ENCODE peak calls at places on chromosome 1, in six cellular contexts. M is Karpas-422, K is heart left ventricle, N is PC-9, Z is colonic mucosa, C is neuronal stem cell. P is an unnamed sample.

GRCh38 chr1:37047487-37047886 is 13.2 kb upstream of the GRIK3 start:
- DNase-seq in M (no peak), K (no peak), N (no peak), Z (no peak), C (no peak), P (no peak)

GRCh38 chr1:102790997-102791396 is 317.3 kb downstream of the COL11A1 start:
- DNase-seq in M (no peak), K (no peak), N (no peak), Z (no peak), C (no peak), P (no peak)

GRCh38 chr1:180365039-180365438 is 135.0 kb downstream of the LHX4 start:
- DNase-seq in M (peak; percentile 77), K (no peak), N (no peak), Z (no peak), C (peak; percentile 6), P (no peak)

GRCh38 chr1:119968068-119968492 is 71.8 kb upstream of the ADAM30 start:
- DNase-seq in M (peak; percentile 89), K (peak; percentile 52), N (peak; percentile 59), Z (peak; percentile 84), C (peak; percentile 42), P (peak; percentile 80)

GRCh38 chr1:153395776-153396175 is 4.9 kb upstream of the S100A8 start:
- DNase-seq in M (no peak), K (no peak), N (no peak), Z (peak; percentile 12), C (no peak), P (no peak)

GRCh38 chr1:194870860-194871259 is 1684.4 kb upstream of the B3GALT2 start:
- DNase-seq in M (no peak), K (no peak), N (no peak), Z (no peak), C (no peak), P (no peak)

GRCh38 chr1:170634819-170635410 is 29.0 kb upstream of the PRRX1 start:
- DNase-seq in M (no peak), K (no peak), N (no peak), Z (no peak), C (no peak), P (no peak)

GRCh38 chr1:25694591-25695007 is 78.0 kb downstream of the MAN1C1 start:
- DNase-seq in M (no peak), K (no peak), N (no peak), Z (no peak), C (no peak), P (no peak)

GRCh38 chr1:46275030-46275337 is 27.4 kb downstream of the RAD54L start:
- DNase-seq in M (no peak), K (no peak), N (no peak), Z (no peak), C (no peak), P (no peak)

DNA sequence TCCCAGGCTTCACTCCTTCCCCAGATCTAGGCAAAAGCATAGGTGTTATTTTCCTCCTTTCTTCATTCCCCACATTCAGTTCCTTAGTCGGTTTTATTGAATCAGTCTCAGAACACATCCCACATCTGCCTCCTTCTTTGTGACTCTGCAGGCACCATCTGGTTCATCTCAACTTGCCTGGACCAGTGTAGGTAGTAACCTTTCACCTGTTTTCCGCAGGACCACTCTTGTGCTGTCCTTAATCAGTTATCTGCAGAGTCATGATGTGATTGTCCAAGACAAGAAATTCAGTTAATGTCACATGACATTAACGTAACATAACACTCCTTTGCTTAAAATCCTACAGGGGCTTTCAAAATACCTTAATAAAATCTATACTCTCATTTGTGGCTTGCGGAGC is 174.6 kb downstream of the CHRM3 start:
- DNase-seq in M (no peak), K (no peak), N (no peak), Z (no peak), C (no peak), P (no peak)
- H3K27ac ChIP-seq in M (no peak overlapping the region), K (no peak overlapping the region), N (no peak overlapping the region), Z (no peak overlapping the region), C (no peak overlapping the region), P (no peak overlapping the region)

GRCh38 chr1:29179641-29180184 is 2.0 kb downstream of the SRSF4 start:
- DNase-seq in M (no peak), K (no peak), N (no peak), Z (no peak), C (no peak), P (no peak)
- H3K4me1 ChIP-seq in M (peaks cover 31% of the 10 kb centered on the region), K (peaks cover 57% of the 10 kb centered on the region), N (peaks cover 24% of the 10 kb centered on the region), Z (peaks cover 19% of the 10 kb centered on the region), C (no peaks in the 10 kb centered on the region), P (peaks cover 28% of the 10 kb centered on the region)

DNA sequence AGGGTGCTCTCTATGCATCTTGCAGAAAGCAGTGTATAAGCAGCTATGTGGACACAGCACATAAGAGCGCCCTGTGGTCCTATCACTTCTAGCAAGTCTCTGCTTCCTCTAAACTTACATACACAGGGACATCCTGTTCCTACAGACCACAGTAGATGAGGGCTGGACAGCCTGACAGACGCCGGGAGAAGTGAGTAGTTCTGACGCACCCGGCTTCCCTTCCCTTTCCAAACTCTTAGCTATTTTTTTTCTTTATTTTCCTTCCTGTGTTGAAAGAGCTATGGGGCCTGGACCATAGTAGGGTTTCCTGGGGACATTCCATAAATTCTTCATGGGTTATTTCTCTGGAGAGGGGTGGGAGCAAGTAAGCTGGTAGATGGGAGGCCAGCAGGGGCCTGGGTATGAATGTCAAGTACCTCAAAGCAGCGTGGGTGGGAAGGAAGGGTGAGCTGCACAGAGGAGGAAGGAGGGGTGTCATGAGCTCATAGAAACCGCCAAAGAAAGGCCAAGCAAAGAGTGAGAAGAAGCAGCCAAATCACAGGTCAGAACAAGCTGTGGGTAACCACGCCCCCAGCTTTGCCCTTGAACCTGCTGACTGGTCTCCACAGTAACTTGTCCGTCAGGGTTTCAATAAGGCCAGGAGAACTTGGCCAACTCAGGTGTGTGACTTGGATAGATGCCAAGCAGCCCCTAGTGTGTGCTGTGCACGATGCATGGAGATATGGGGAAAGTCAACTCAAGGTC is 36.6 kb downstream of the PLXNA2 start:
- DNase-seq in M (no peak), K (peak; percentile 66), N (peak; percentile 53), Z (no peak), C (no peak), P (no peak)
- H3K27ac ChIP-seq in M (no peak overlapping the region), K (peak overlapping the region; percentile 76), N (peak overlapping the region; percentile 20), Z (no peak overlapping the region), C (no peak overlapping the region), P (peak overlapping the region; percentile 84)

GRCh38 chr1:2408859-2409276 is 3.5 kb downstream of the PEX10 start:
- DNase-seq in M (no peak), K (peak; percentile 61), N (no peak), Z (no peak), C (no peak), P (no peak)

GRCh38 chr1:2407166-2407990 is 5.0 kb downstream of the PEX10 start:
- DNase-seq in M (no peak), K (no peak), N (no peak), Z (no peak), C (no peak), P (no peak)

GRCh38 chr1:2408456-2408855 is 3.9 kb downstream of the PEX10 start:
- DNase-seq in M (no peak), K (no peak), N (no peak), Z (no peak), C (no peak), P (no peak)

GRCh38 chr1:2406451-2407041 is 5.8 kb downstream of the PEX10 start:
- DNase-seq in M (no peak), K (no peak), N (no peak), Z (no peak), C (no peak), P (no peak)

DNA sequence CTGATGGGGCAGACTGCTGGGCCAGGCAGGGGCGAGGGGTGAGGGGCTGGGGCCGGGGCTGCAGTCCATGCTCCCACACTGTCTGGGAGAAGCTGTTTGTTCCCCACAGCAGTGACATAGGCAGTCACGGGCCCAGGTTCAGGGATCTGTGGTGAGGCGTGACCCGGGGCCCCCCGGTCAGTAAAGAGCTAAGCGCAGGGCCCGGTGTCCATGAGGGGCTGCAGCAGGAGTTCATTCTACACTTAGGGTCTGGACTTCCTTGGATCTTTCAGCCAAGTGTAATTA is 4.4 kb downstream of the PEX10 start:
- DNase-seq in M (no peak), K (no peak), N (no peak), Z (no peak), C (no peak), P (no peak)
- H3K4me1 ChIP-seq in M (peaks cover 10% of the 10 kb centered on the region), K (peaks cover 8% of the 10 kb centered on the region), N (no peaks in the 10 kb centered on the region), Z (no peaks in the 10 kb centered on the region), C (peaks cover 4% of the 10 kb centered on the region), P (peaks cover 7% of the 10 kb centered on the region)

GRCh38 chr1:6316240-6317100 is 55.6 kb upstream of the GPR153 start:
- DNase-seq in M (no peak), K (no peak), N (no peak), Z (no peak), C (no peak), P (no peak)
- H3K27ac ChIP-seq in M (no peak overlapping the region), K (no peak overlapping the region), N (peak overlapping the region; percentile 58), Z (no peak overlapping the region), C (no peak overlapping the region), P (no peak overlapping the region)

GRCh38 chr1:203150511-203151297 is 23.2 kb downstream of the ADORA1 start:
- DNase-seq in M (no peak), K (peak; percentile 12), N (no peak), Z (no peak), C (no peak), P (no peak)

GRCh38 chr1:203148579-203148978 is 21.1 kb downstream of the ADORA1 start:
- DNase-seq in M (no peak), K (peak; percentile 18), N (no peak), Z (no peak), C (no peak), P (no peak)

GRCh38 chr1:203147376-203147775 is 19.9 kb downstream of the ADORA1 start:
- DNase-seq in M (no peak), K (peak; percentile 1), N (no peak), Z (no peak), C (no peak), P (no peak)

GRCh38 chr1:203148127-203148526 is 20.6 kb downstream of the ADORA1 start:
- DNase-seq in M (peak; percentile 61), K (peak; percentile 20), N (no peak), Z (peak; percentile 42), C (no peak), P (no peak)

DNA sequence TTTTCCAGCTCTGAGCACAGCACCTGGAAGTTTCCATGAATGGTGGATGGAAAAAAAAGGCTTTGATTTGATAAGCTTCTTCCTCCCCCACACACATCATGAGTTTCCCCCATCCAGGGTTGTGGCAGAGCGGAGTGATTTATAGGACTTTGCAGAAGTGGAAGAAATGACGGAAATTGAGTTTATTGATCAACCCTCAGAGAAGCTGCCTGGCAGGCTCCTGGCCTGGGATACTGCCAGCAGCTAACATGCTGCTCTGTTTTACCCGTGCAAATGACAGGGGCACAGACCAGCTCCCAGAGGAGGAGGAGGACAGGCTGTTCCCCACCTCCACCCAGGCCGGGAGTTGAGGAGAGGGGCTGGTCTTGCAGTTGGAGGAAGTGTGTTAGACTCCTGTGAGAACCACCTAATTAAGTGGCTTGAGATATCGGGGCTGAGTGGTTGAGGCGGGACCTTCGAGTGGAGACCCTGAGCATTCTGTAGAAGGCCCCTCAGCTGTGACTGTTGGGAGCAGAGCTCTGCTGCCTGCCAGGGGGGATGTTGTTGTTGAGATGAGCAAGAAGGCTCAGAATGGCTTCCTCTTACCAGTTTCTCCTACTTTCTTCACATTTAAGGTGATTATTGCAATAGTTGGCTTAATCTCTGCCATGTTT is 21.8 kb downstream of the ADORA1 start:
- DNase-seq in M (no peak), K (no peak), N (no peak), Z (no peak), C (no peak), P (no peak)
- H3K4me1 ChIP-seq in M (no peaks in the 10 kb centered on the region), K (peaks cover 13% of the 10 kb centered on the region), N (peaks cover 40% of the 10 kb centered on the region), Z (no peaks in the 10 kb centered on the region), C (peaks cover 42% of the 10 kb centered on the region), P (no peaks in the 10 kb centered on the region)